ENCODE peak calls at places on chromosomes 3 and 15, in seven cellular contexts. H, O, B, L, R, S and J are unnamed samples.

GRCh38 chr3:195838714-195839113 is 27.0 kb upstream of the MUC4 start:
- DNase-seq in B (no peak), O (no peak), S (no peak), R (no peak), L (no peak), H (no peak), J (no peak)

GRCh38 chr3:59245879-59246501 is 196.2 kb upstream of the CFAP20DC start:
- DNase-seq in O (peak), S (no peak), L (no peak), R (peak), H (peak), B (no peak), J (no peak)

GRCh38 chr3:189629803-189630455 is 1.3 kb upstream of the TP63 start:
- DNase-seq in R (no peak), H (no peak), O (no peak), S (no peak), L (no peak), B (no peak), J (no peak)

GRCh38 chr3:72768976-72769375 is 79.3 kb downstream of the SHQ1 start:
- DNase-seq in O (no peak), S (no peak), R (no peak), B (no peak), H (no peak), L (no peak), J (no peak)

GRCh38 chr3:116423945-116424344 is 21.3 kb downstream of the LSAMP start:
- DNase-seq in S (no peak), H (peak), B (peak), L (no peak), O (no peak), R (no peak), J (no peak)

GRCh38 chr3:23096041-23096440 is 107.1 kb upstream of the UBE2E2 start:
- DNase-seq in L (no peak), S (no peak), R (no peak), H (no peak), O (no peak), B (no peak), J (no peak)

GRCh38 chr3:14900881-14901873 is 46.2 kb upstream of the NR2C2 start:
- DNase-seq in H (no peak), R (no peak), S (no peak), L (no peak), O (no peak), B (no peak), J (no peak)

GRCh38 chr3:177145954-177146353 is 51.3 kb downstream of the TBL1XR1 start:
- DNase-seq in L (no peak), B (no peak), S (no peak), H (no peak), O (no peak), R (no peak), J (no peak)

GRCh38 chr3:128485283-128486156 is 7.5 kb downstream of the GATA2 start:
- DNase-seq in R (no peak), S (no peak), L (no peak), H (no peak), O (no peak), B (no peak), J (no peak)

GRCh38 chr3:172040078-172040975 is 949 bp downstream of the FNDC3B start:
- DNase-seq in S (peak), R (peak), L (peak), O (peak), B (no peak), H (peak), J (peak)

GRCh38 chr3:117597865-117598264 is 888.3 kb downstream of the TUSC7 start:
- DNase-seq in S (no peak), L (no peak), O (no peak), H (no peak), B (no peak), R (no peak), J (no peak)

GRCh38 chr3:41362638-41363559 is 163.6 kb downstream of the CTNNB1 start:
- DNase-seq in H (no peak), R (peak), O (no peak), L (no peak), B (no peak), S (no peak), J (no peak)

GRCh38 chr3:42632146-42632545 is 21.4 kb upstream of the ZBTB47 start:
- DNase-seq in B (no peak), H (peak), O (peak), L (no peak), R (peak), S (no peak), J (no peak)

GRCh38 chr15:101490922-101491738 is 1.6 kb upstream of the PCSK6 start:
- DNase-seq in S (no peak), R (no peak), O (no peak), H (no peak), B (no peak), L (no peak), J (no peak)

GRCh38 chr3:172848910-172849309 is 98.4 kb downstream of the ECT2 start:
- DNase-seq in O (peak), L (no peak), S (no peak), H (peak), R (peak), B (no peak), J (no peak)

GRCh38 chr15:69713726-69714559 is 261.3 kb downstream of the RPLP1 start:
- DNase-seq in S (peak), R (peak), O (peak), L (peak), H (no peak), B (no peak), J (peak)

GRCh38 chr3:39096775-39097174 is 10.7 kb downstream of the GORASP1 start:
- DNase-seq in B (no peak), L (no peak), H (peak), R (peak), S (no peak), O (peak), J (no peak)